ENCODE peak calls at places on chromosome 18, in eight cellular contexts. H, N, F, D, M, T, S and Y are unnamed samples.

GRCh38 chr18:20971886-20972267 is 139.7 kb downstream of the ROCK1 start:
- DNase-seq in H (no peak), N (peak), F (no peak), D (peak), M (peak), T (peak), S (no peak), Y (no peak)

GRCh38 chr18:35949090-35949489 is 23.4 kb upstream of the RMP24 start:
- DNase-seq in H (no peak), N (no peak), F (no peak), D (no peak), M (no peak), T (no peak), S (no peak), Y (no peak)

GRCh38 chr18:54173250-54173649 is 51.2 kb downstream of the MBD2 start:
- DNase-seq in H (no peak), N (no peak), F (no peak), D (no peak), M (no peak), T (no peak), S (no peak), Y (no peak)

GRCh38 chr18:9067823-9068222 is 34.7 kb upstream of the NDUFV2 start:
- DNase-seq in H (no peak), N (no peak), F (no peak), D (no peak), M (no peak), T (peak), S (no peak), Y (no peak)

GRCh38 chr18:34913837-34914755 is 127.1 kb upstream of the MAPRE2 start:
- DNase-seq in H (peak), N (peak), F (no peak), D (peak), M (peak), T (no peak), S (no peak), Y (no peak)

GRCh38 chr18:60445341-60445740 is 72.8 kb upstream of the MC4R start:
- DNase-seq in H (no peak), N (peak), F (no peak), D (no peak), M (no peak), T (no peak), S (no peak), Y (no peak)

GRCh38 chr18:66110607-66111006 is 359.8 kb downstream of the CDH7 start:
- DNase-seq in H (no peak), N (no peak), F (no peak), D (no peak), M (no peak), T (no peak), S (no peak), Y (no peak)

GRCh38 chr18:48983793-48984437 is 33.1 kb upstream of the SMAD7 start:
- DNase-seq in H (no peak), N (no peak), F (no peak), D (no peak), M (peak), T (no peak), S (no peak), Y (no peak)